ENCODE peak calls at places on chromosomes 12 and 14, in six cellular contexts. One of them, this sample, is unnamed.

GRCh38 chr12:110592078-110592477 is 9.0 kb upstream of the PPTC7 start:
- DNase-seq in psoas muscle: no peak
- DNase-seq in fibroblast of the aortic adventitia: no peak
- DNase-seq in fibroblast of lung: no peak
- DNase-seq in astrocyte of the cerebellum: no peak
- DNase-seq in GM03348: no peak
- DNase-seq in this sample: no peak

GRCh38 chr12:48106574-48107251 is 834 bp upstream of the SENP1 start:
- DNase-seq in psoas muscle: no peak
- DNase-seq in fibroblast of the aortic adventitia: no peak
- DNase-seq in fibroblast of lung: no peak
- DNase-seq in astrocyte of the cerebellum: no peak
- DNase-seq in GM03348: no peak
- DNase-seq in this sample: no peak

GRCh38 chr12:122646568-122647220 is 56.5 kb downstream of the HCAR2 start:
- DNase-seq in psoas muscle: no peak
- DNase-seq in fibroblast of the aortic adventitia: peak
- DNase-seq in fibroblast of lung: peak
- DNase-seq in astrocyte of the cerebellum: no peak
- DNase-seq in GM03348: peak
- DNase-seq in this sample: peak

GRCh38 chr14:36767603-36768281 is 106.1 kb downstream of the PAX9 start:
- DNase-seq in psoas muscle: no peak
- DNase-seq in fibroblast of the aortic adventitia: no peak
- DNase-seq in fibroblast of lung: no peak
- DNase-seq in astrocyte of the cerebellum: no peak
- DNase-seq in GM03348: no peak
- DNase-seq in this sample: no peak

GRCh38 chr12:92332552-92332951 is 186.9 kb upstream of the BTG1 start:
- DNase-seq in psoas muscle: no peak
- DNase-seq in fibroblast of the aortic adventitia: no peak
- DNase-seq in fibroblast of lung: no peak
- DNase-seq in astrocyte of the cerebellum: no peak
- DNase-seq in GM03348: no peak
- DNase-seq in this sample: no peak

GRCh38 chr14:69263364-69263763 is 3.4 kb downstream of the GALNT16 start:
- DNase-seq in psoas muscle: peak
- DNase-seq in fibroblast of the aortic adventitia: peak
- DNase-seq in fibroblast of lung: peak
- DNase-seq in astrocyte of the cerebellum: peak
- DNase-seq in GM03348: peak
- DNase-seq in this sample: peak

GRCh38 chr14:37834275-37834674 is 238.8 kb downstream of the TTC6 start:
- DNase-seq in psoas muscle: no peak
- DNase-seq in fibroblast of the aortic adventitia: no peak
- DNase-seq in fibroblast of lung: no peak
- DNase-seq in astrocyte of the cerebellum: no peak
- DNase-seq in GM03348: no peak
- DNase-seq in this sample: no peak

GRCh38 chr14:58739674-58740073 is 101.9 kb downstream of the DACT1 start:
- DNase-seq in psoas muscle: no peak
- DNase-seq in fibroblast of the aortic adventitia: no peak
- DNase-seq in fibroblast of lung: no peak
- DNase-seq in astrocyte of the cerebellum: no peak
- DNase-seq in GM03348: no peak
- DNase-seq in this sample: no peak

GRCh38 chr12:32501835-32502333 is 102.5 kb downstream of the FGD4 start:
- DNase-seq in psoas muscle: peak
- DNase-seq in fibroblast of the aortic adventitia: peak
- DNase-seq in fibroblast of lung: peak
- DNase-seq in astrocyte of the cerebellum: peak
- DNase-seq in GM03348: peak
- DNase-seq in this sample: peak

GRCh38 chr12:29255061-29255460 is 106.0 kb downstream of the FAR2 start:
- DNase-seq in psoas muscle: no peak
- DNase-seq in fibroblast of the aortic adventitia: no peak
- DNase-seq in fibroblast of lung: no peak
- DNase-seq in astrocyte of the cerebellum: no peak
- DNase-seq in GM03348: no peak
- DNase-seq in this sample: no peak

GRCh38 chr12:12350868-12351463 is 924 bp upstream of the MANSC1 start:
- DNase-seq in psoas muscle: no peak
- DNase-seq in fibroblast of the aortic adventitia: no peak
- DNase-seq in fibroblast of lung: no peak
- DNase-seq in astrocyte of the cerebellum: no peak
- DNase-seq in GM03348: no peak
- DNase-seq in this sample: no peak

GRCh38 chr12:108129017-108129812 is at the start of gene WSCD2:
- DNase-seq in psoas muscle: peak
- DNase-seq in fibroblast of the aortic adventitia: no peak
- DNase-seq in fibroblast of lung: no peak
- DNase-seq in astrocyte of the cerebellum: no peak
- DNase-seq in GM03348: peak
- DNase-seq in this sample: peak

GRCh38 chr14:39247256-39247655 is 13.5 kb downstream of the MIA2 start:
- DNase-seq in psoas muscle: no peak
- DNase-seq in fibroblast of the aortic adventitia: peak
- DNase-seq in fibroblast of lung: peak
- DNase-seq in astrocyte of the cerebellum: peak
- DNase-seq in GM03348: peak
- DNase-seq in this sample: peak

GRCh38 chr12:9925746-9926393 is 6.3 kb downstream of the CLEC2A start:
- DNase-seq in psoas muscle: no peak
- DNase-seq in fibroblast of the aortic adventitia: peak
- DNase-seq in fibroblast of lung: peak
- DNase-seq in astrocyte of the cerebellum: peak
- DNase-seq in GM03348: peak
- DNase-seq in this sample: peak

This sample was measured in fibroblast of pulmonary artery.